ENCODE peak calls at places on chromosomes 1 and 21, in seven cellular contexts. One of them, this sample, is unnamed.

GRCh38 chr21:44532165-44532564 is 7.8 kb downstream of the KRTAP10-1 start:
- DNase-seq in suprapubic skin: no peak
- DNase-seq in HCT116: no peak
- DNase-seq in AG04450: no peak
- DNase-seq in heart left ventricle: no peak
- DNase-seq in fibroblast of mammary gland: no peak
- DNase-seq in right lobe of liver: peak
- DNase-seq in this sample: no peak

GRCh38 chr1:160855181-160855981 is 7.3 kb downstream of the CD244 start:
- DNase-seq in suprapubic skin: no peak
- DNase-seq in HCT116: no peak
- DNase-seq in AG04450: no peak
- DNase-seq in heart left ventricle: no peak
- DNase-seq in fibroblast of mammary gland: no peak
- DNase-seq in right lobe of liver: no peak
- DNase-seq in this sample: no peak

GRCh38 chr1:194071200-194071599 is 884.8 kb upstream of the B3GALT2 start:
- DNase-seq in suprapubic skin: no peak
- DNase-seq in HCT116: no peak
- DNase-seq in AG04450: no peak
- DNase-seq in heart left ventricle: no peak
- DNase-seq in fibroblast of mammary gland: no peak
- DNase-seq in right lobe of liver: no peak
- DNase-seq in this sample: no peak

GRCh38 chr1:50371749-50372148 is 51.5 kb downstream of the DMRTA2 start:
- DNase-seq in suprapubic skin: no peak
- DNase-seq in HCT116: no peak
- DNase-seq in AG04450: no peak
- DNase-seq in heart left ventricle: no peak
- DNase-seq in fibroblast of mammary gland: no peak
- DNase-seq in right lobe of liver: no peak
- DNase-seq in this sample: no peak

GRCh38 chr1:8468751-8469150 is 150.8 kb downstream of the SLC45A1 start:
- DNase-seq in suprapubic skin: no peak
- DNase-seq in HCT116: no peak
- DNase-seq in AG04450: no peak
- DNase-seq in heart left ventricle: no peak
- DNase-seq in fibroblast of mammary gland: no peak
- DNase-seq in right lobe of liver: no peak
- DNase-seq in this sample: no peak

GRCh38 chr1:147821883-147822282 is 61.5 kb upstream of the GJA5 start:
- DNase-seq in suprapubic skin: no peak
- DNase-seq in HCT116: no peak
- DNase-seq in AG04450: no peak
- DNase-seq in heart left ventricle: peak
- DNase-seq in fibroblast of mammary gland: peak
- DNase-seq in right lobe of liver: no peak
- DNase-seq in this sample: peak

GRCh38 chr1:167517535-167518330 is 596 bp downstream of the CD247 start:
- DNase-seq in suprapubic skin: no peak
- DNase-seq in HCT116: no peak
- DNase-seq in AG04450: no peak
- DNase-seq in heart left ventricle: no peak
- DNase-seq in fibroblast of mammary gland: no peak
- DNase-seq in right lobe of liver: no peak
- DNase-seq in this sample: no peak

GRCh38 chr1:11272842-11273594 is at the start of gene UBIAD1:
- DNase-seq in suprapubic skin: peak
- DNase-seq in HCT116: peak
- DNase-seq in AG04450: peak
- DNase-seq in heart left ventricle: peak
- DNase-seq in fibroblast of mammary gland: peak
- DNase-seq in right lobe of liver: peak
- DNase-seq in this sample: peak

GRCh38 chr1:41632788-41633575 is 148.5 kb upstream of the EDN2 start:
- DNase-seq in suprapubic skin: peak
- DNase-seq in HCT116: no peak
- DNase-seq in AG04450: no peak
- DNase-seq in heart left ventricle: no peak
- DNase-seq in fibroblast of mammary gland: no peak
- DNase-seq in right lobe of liver: no peak
- DNase-seq in this sample: no peak

GRCh38 chr1:150535511-150536281 is 13.5 kb upstream of the ADAMTSL4 start:
- DNase-seq in suprapubic skin: no peak
- DNase-seq in HCT116: no peak
- DNase-seq in AG04450: no peak
- DNase-seq in heart left ventricle: no peak
- DNase-seq in fibroblast of mammary gland: no peak
- DNase-seq in right lobe of liver: no peak
- DNase-seq in this sample: peak

GRCh38 chr1:64915381-64916274 is 50.7 kb downstream of the JAK1 start:
- DNase-seq in suprapubic skin: no peak
- DNase-seq in HCT116: no peak
- DNase-seq in AG04450: peak
- DNase-seq in heart left ventricle: no peak
- DNase-seq in fibroblast of mammary gland: peak
- DNase-seq in right lobe of liver: peak
- DNase-seq in this sample: peak

GRCh38 chr1:47942238-47942629 is 55.0 kb downstream of the TRABD2B start:
- DNase-seq in suprapubic skin: peak
- DNase-seq in HCT116: no peak
- DNase-seq in AG04450: no peak
- DNase-seq in heart left ventricle: no peak
- DNase-seq in fibroblast of mammary gland: no peak
- DNase-seq in right lobe of liver: no peak
- DNase-seq in this sample: no peak

GRCh38 chr1:235503333-235504121 is 725 bp downstream of the B3GALNT2 start:
- DNase-seq in suprapubic skin: no peak
- DNase-seq in HCT116: no peak
- DNase-seq in AG04450: no peak
- DNase-seq in heart left ventricle: peak
- DNase-seq in fibroblast of mammary gland: peak
- DNase-seq in right lobe of liver: peak
- DNase-seq in this sample: peak

GRCh38 chr1:179955318-179955638 is 668 bp downstream of the CEP350 start:
- DNase-seq in suprapubic skin: no peak
- DNase-seq in HCT116: no peak
- DNase-seq in AG04450: no peak
- DNase-seq in heart left ventricle: no peak
- DNase-seq in fibroblast of mammary gland: peak
- DNase-seq in right lobe of liver: no peak
- DNase-seq in this sample: peak

GRCh38 chr1:96643519-96643918 is 78.1 kb upstream of the PTBP2 start:
- DNase-seq in suprapubic skin: no peak
- DNase-seq in HCT116: no peak
- DNase-seq in AG04450: no peak
- DNase-seq in heart left ventricle: no peak
- DNase-seq in fibroblast of mammary gland: no peak
- DNase-seq in right lobe of liver: no peak
- DNase-seq in this sample: no peak

GRCh38 chr21:39384674-39385298 is 35.9 kb upstream of the HMGN1 start:
- DNase-seq in suprapubic skin: no peak
- DNase-seq in HCT116: no peak
- DNase-seq in AG04450: no peak
- DNase-seq in heart left ventricle: no peak
- DNase-seq in fibroblast of mammary gland: peak
- DNase-seq in right lobe of liver: no peak
- DNase-seq in this sample: no peak

GRCh38 chr1:201345081-201345355 is 32.5 kb downstream of the TNNT2 start:
- DNase-seq in suprapubic skin: no peak
- DNase-seq in HCT116: no peak
- DNase-seq in AG04450: no peak
- DNase-seq in heart left ventricle: no peak
- DNase-seq in fibroblast of mammary gland: no peak
- DNase-seq in right lobe of liver: no peak
- DNase-seq in this sample: no peak

GRCh38 chr1:201347498-201348210 is 29.8 kb downstream of the TNNT2 start:
- DNase-seq in suprapubic skin: no peak
- DNase-seq in HCT116: no peak
- DNase-seq in AG04450: no peak
- DNase-seq in heart left ventricle: no peak
- DNase-seq in fibroblast of mammary gland: no peak
- DNase-seq in right lobe of liver: no peak
- DNase-seq in this sample: no peak

GRCh38 chr1:201348211-201348566 is 29.3 kb downstream of the TNNT2 start:
- DNase-seq in suprapubic skin: no peak
- DNase-seq in HCT116: peak
- DNase-seq in AG04450: peak
- DNase-seq in heart left ventricle: no peak
- DNase-seq in fibroblast of mammary gland: peak
- DNase-seq in right lobe of liver: no peak
- DNase-seq in this sample: peak

GRCh38 chr1:201346987-201347386 is 30.5 kb downstream of the TNNT2 start:
- DNase-seq in suprapubic skin: no peak
- DNase-seq in HCT116: no peak
- DNase-seq in AG04450: no peak
- DNase-seq in heart left ventricle: no peak
- DNase-seq in fibroblast of mammary gland: no peak
- DNase-seq in right lobe of liver: no peak
- DNase-seq in this sample: no peak

DNA sequence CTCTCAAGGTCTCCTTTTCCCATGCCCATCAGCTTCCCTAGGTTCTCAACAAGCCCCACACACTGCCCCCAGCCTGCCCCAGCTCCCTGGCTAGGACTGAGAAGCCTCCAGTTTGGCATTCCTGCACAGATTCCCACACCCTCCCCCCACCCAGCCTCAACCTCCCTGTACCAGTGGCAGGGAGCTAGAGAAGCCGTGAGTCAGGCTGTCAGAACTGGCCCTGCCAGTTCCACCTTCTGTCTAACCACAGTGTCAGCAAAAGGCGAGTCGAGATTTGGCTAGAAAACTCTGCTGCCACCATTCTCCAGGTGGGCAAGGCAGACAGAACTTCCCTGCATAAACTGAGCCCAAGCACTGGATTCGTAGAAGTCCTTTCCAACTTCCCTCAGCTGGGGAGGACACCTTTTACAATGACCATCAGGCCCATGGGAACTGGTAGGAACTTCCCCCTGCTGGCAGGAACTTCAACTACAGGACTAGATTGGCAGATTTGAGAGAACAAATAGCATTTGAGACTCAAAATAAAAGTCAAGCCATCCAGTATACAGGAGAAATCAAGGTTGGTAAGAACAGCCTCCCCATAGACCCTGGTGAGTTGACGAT is 31.0 kb downstream of the TNNT2 start:
- DNase-seq in suprapubic skin: no peak
- DNase-seq in HCT116: peak
- DNase-seq in AG04450: peak
- DNase-seq in heart left ventricle: no peak
- DNase-seq in fibroblast of mammary gland: peak
- DNase-seq in right lobe of liver: no peak
- DNase-seq in this sample: peak
- H3K4me3 ChIP-seq in suprapubic skin: no peak
- H3K4me3 ChIP-seq in HCT116: no peak
- H3K4me3 ChIP-seq in AG04450: no peak
- H3K4me3 ChIP-seq in heart left ventricle: no peak
- H3K4me3 ChIP-seq in fibroblast of mammary gland: no peak
- H3K4me3 ChIP-seq in right lobe of liver: no peak
- H3K4me3 ChIP-seq in this sample: no peak

GRCh38 chr1:92792340-92792782 is 7.5 kb upstream of the EVI5 start:
- DNase-seq in suprapubic skin: no peak
- DNase-seq in HCT116: no peak
- DNase-seq in AG04450: no peak
- DNase-seq in heart left ventricle: no peak
- DNase-seq in fibroblast of mammary gland: no peak
- DNase-seq in right lobe of liver: no peak
- DNase-seq in this sample: no peak
- TF ChIP-seq CTCF in suprapubic skin: no peak
- TF ChIP-seq CTCF in HCT116: no peak
- TF ChIP-seq CTCF in AG04450: no peak
- TF ChIP-seq CTCF in heart left ventricle: no peak
- TF ChIP-seq CTCF in fibroblast of mammary gland: no peak
- TF ChIP-seq CTCF in right lobe of liver: no peak
- TF ChIP-seq CTCF in this sample: no peak

GRCh38 chr1:36481091-36481490 is 1.6 kb downstream of the CSF3R start:
- DNase-seq in suprapubic skin: no peak
- DNase-seq in HCT116: no peak
- DNase-seq in AG04450: no peak
- DNase-seq in heart left ventricle: no peak
- DNase-seq in fibroblast of mammary gland: no peak
- DNase-seq in right lobe of liver: no peak
- DNase-seq in this sample: no peak
- H3K4me3 ChIP-seq in suprapubic skin: no peak
- H3K4me3 ChIP-seq in HCT116: no peak
- H3K4me3 ChIP-seq in AG04450: no peak
- H3K4me3 ChIP-seq in heart left ventricle: peak
- H3K4me3 ChIP-seq in fibroblast of mammary gland: no peak
- H3K4me3 ChIP-seq in right lobe of liver: no peak
- H3K4me3 ChIP-seq in this sample: no peak

DNA sequence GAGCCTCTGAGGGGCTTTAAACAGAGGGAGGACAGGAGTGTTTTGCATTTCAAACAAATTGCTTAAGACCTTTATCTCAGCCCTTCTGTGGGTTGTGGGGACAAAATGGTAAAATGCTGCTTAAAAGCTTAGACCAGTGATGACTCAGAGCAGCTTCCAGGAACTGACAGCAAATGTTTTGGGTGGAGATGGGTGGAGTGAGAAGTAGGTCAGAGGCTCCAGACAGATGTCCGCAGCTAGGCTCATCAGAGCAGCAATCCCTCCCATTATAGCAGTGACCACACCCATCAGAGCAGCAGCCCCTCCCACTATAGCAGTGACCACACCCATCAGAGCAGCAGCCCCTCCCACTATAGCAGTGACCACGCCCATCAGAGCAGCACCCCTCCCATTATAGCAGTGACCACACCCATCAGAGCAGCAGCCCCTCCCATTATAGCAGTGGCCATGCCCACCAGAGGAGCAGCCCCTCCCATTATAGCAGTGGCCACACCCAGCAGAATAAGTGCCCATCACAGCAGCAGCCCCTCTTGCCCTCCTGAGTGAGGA is 532.2 kb downstream of the MATN1 start:
- DNase-seq in suprapubic skin: no peak
- DNase-seq in HCT116: peak
- DNase-seq in AG04450: no peak
- DNase-seq in heart left ventricle: no peak
- DNase-seq in fibroblast of mammary gland: peak
- DNase-seq in right lobe of liver: no peak
- DNase-seq in this sample: peak
- TF ChIP-seq CTCF in suprapubic skin: no peak
- TF ChIP-seq CTCF in HCT116: no peak
- TF ChIP-seq CTCF in AG04450: no peak
- TF ChIP-seq CTCF in heart left ventricle: no peak
- TF ChIP-seq CTCF in fibroblast of mammary gland: no peak
- TF ChIP-seq CTCF in right lobe of liver: no peak
- TF ChIP-seq CTCF in this sample: no peak

DNA sequence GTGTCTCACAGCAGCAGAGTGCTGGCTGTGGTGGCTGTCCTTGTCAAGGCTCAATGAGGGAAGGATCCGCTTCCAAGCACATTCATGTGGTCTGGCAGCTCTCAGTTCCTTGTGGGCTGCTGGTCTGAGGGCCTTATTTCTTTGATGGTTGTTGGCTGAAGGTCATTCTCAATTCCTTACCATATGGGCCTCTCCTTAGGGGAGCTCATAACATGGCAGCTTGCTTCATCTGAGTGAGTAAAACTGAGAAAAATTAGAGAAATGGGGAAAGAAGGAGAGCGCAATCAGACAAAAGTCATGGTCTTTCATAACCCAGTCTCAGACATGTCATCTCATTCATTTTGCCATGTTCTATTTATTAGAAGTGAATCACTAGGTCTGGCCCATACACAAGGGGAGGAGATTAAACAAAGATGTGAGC is 81.7 kb upstream of the TSPAN2 start:
- DNase-seq in suprapubic skin: no peak
- DNase-seq in HCT116: no peak
- DNase-seq in AG04450: no peak
- DNase-seq in heart left ventricle: no peak
- DNase-seq in fibroblast of mammary gland: peak
- DNase-seq in right lobe of liver: no peak
- DNase-seq in this sample: no peak
- H3K4me3 ChIP-seq in suprapubic skin: no peak
- H3K4me3 ChIP-seq in HCT116: no peak
- H3K4me3 ChIP-seq in AG04450: no peak
- H3K4me3 ChIP-seq in heart left ventricle: no peak
- H3K4me3 ChIP-seq in fibroblast of mammary gland: no peak
- H3K4me3 ChIP-seq in right lobe of liver: no peak
- H3K4me3 ChIP-seq in this sample: no peak

This sample was measured in fibroblast of villous mesenchyme.